ENCODE peak calls at places on chromosomes 13 and 19, in seven cellular contexts. One of them, this sample, is unnamed.

GRCh38 chr19:12293771-12294307 is 844 bp downstream of the ZNF44 start:
- DNase-seq in NT2/D1: peak; percentile 39
- DNase-seq in SK-N-SH: peak; percentile 69
- DNase-seq in K562: peak; percentile 37
- DNase-seq in HCT116: peak; percentile 52
- DNase-seq in HepG2: peak; percentile 93
- DNase-seq in GM12878: peak; percentile 51
- DNase-seq in this sample: peak; percentile 27

GRCh38 chr13:62537593-62537992 is 1121.9 kb upstream of the PCDH20 start:
- DNase-seq in NT2/D1: no peak
- DNase-seq in SK-N-SH: no peak
- DNase-seq in K562: no peak
- DNase-seq in HCT116: no peak
- DNase-seq in HepG2: no peak
- DNase-seq in GM12878: no peak
- DNase-seq in this sample: no peak

GRCh38 chr13:106683179-106683578 is 115.2 kb upstream of the ARGLU1 start:
- DNase-seq in NT2/D1: no peak
- DNase-seq in SK-N-SH: no peak
- DNase-seq in K562: no peak
- DNase-seq in HCT116: no peak
- DNase-seq in HepG2: peak; percentile 39
- DNase-seq in GM12878: no peak
- DNase-seq in this sample: no peak

GRCh38 chr13:91647361-91647970 is 249.0 kb downstream of the GPC5 start:
- DNase-seq in NT2/D1: peak; percentile 43
- DNase-seq in SK-N-SH: peak; percentile 20
- DNase-seq in K562: peak; percentile 81
- DNase-seq in HCT116: no peak
- DNase-seq in HepG2: peak; percentile 26
- DNase-seq in GM12878: no peak
- DNase-seq in this sample: peak; percentile 41

GRCh38 chr19:17803264-17803896 is 8.4 kb downstream of the B3GNT3 start:
- DNase-seq in NT2/D1: no peak
- DNase-seq in SK-N-SH: no peak
- DNase-seq in K562: no peak
- DNase-seq in HCT116: no peak
- DNase-seq in HepG2: no peak
- DNase-seq in GM12878: no peak
- DNase-seq in this sample: no peak

GRCh38 chr19:6587998-6588507 is 2.9 kb downstream of the CD70 start:
- DNase-seq in NT2/D1: no peak
- DNase-seq in SK-N-SH: no peak
- DNase-seq in K562: no peak
- DNase-seq in HCT116: no peak
- DNase-seq in HepG2: no peak
- DNase-seq in GM12878: no peak
- DNase-seq in this sample: peak; percentile 45

GRCh38 chr13:37340911-37341670 is 235.6 kb upstream of the CSNK1A1L start:
- DNase-seq in NT2/D1: no peak
- DNase-seq in SK-N-SH: no peak
- DNase-seq in K562: no peak
- DNase-seq in HCT116: no peak
- DNase-seq in HepG2: no peak
- DNase-seq in GM12878: no peak
- DNase-seq in this sample: no peak

GRCh38 chr13:46516624-46517318 is 36.2 kb upstream of the LRCH1 start:
- DNase-seq in NT2/D1: no peak
- DNase-seq in SK-N-SH: no peak
- DNase-seq in K562: no peak
- DNase-seq in HCT116: no peak
- DNase-seq in HepG2: no peak
- DNase-seq in GM12878: no peak
- DNase-seq in this sample: no peak

GRCh38 chr13:43785166-43785680 is 1.5 kb downstream of the ENOX1 start:
- DNase-seq in NT2/D1: no peak
- DNase-seq in SK-N-SH: no peak
- DNase-seq in K562: no peak
- DNase-seq in HCT116: no peak
- DNase-seq in HepG2: no peak
- DNase-seq in GM12878: no peak
- DNase-seq in this sample: no peak

GRCh38 chr13:113125506-113126264 is 3.1 kb downstream of the F10 start:
- DNase-seq in NT2/D1: no peak
- DNase-seq in SK-N-SH: no peak
- DNase-seq in K562: no peak
- DNase-seq in HCT116: no peak
- DNase-seq in HepG2: no peak
- DNase-seq in GM12878: no peak
- DNase-seq in this sample: no peak

GRCh38 chr19:48565090-48565489 is 13.1 kb downstream of the SULT2B1 start:
- DNase-seq in NT2/D1: no peak
- DNase-seq in SK-N-SH: no peak
- DNase-seq in K562: no peak
- DNase-seq in HCT116: no peak
- DNase-seq in HepG2: peak; percentile 88
- DNase-seq in GM12878: no peak
- DNase-seq in this sample: no peak

GRCh38 chr19:710767-711166 is 2.0 kb downstream of the PALM start:
- DNase-seq in NT2/D1: no peak
- DNase-seq in SK-N-SH: no peak
- DNase-seq in K562: no peak
- DNase-seq in HCT116: no peak
- DNase-seq in HepG2: no peak
- DNase-seq in GM12878: no peak
- DNase-seq in this sample: no peak

GRCh38 chr19:35890113-35890650 is 10.2 kb downstream of the NFKBID start:
- DNase-seq in NT2/D1: no peak
- DNase-seq in SK-N-SH: no peak
- DNase-seq in K562: no peak
- DNase-seq in HCT116: no peak
- DNase-seq in HepG2: no peak
- DNase-seq in GM12878: no peak
- DNase-seq in this sample: no peak

GRCh38 chr19:35357867-35358573 is at the start of gene FFAR3:
- DNase-seq in NT2/D1: no peak
- DNase-seq in SK-N-SH: no peak
- DNase-seq in K562: no peak
- DNase-seq in HCT116: no peak
- DNase-seq in HepG2: no peak
- DNase-seq in GM12878: no peak
- DNase-seq in this sample: no peak

GRCh38 chr13:110615005-110615321 is 382 bp upstream of the NAXD start:
- DNase-seq in NT2/D1: no peak
- DNase-seq in SK-N-SH: no peak
- DNase-seq in K562: no peak
- DNase-seq in HCT116: no peak
- DNase-seq in HepG2: no peak
- DNase-seq in GM12878: no peak
- DNase-seq in this sample: no peak

GRCh38 chr13:111049791-111050538 is 65.1 kb upstream of the ARHGEF7 start:
- DNase-seq in NT2/D1: no peak
- DNase-seq in SK-N-SH: peak; percentile 32
- DNase-seq in K562: peak; percentile 35
- DNase-seq in HCT116: no peak
- DNase-seq in HepG2: no peak
- DNase-seq in GM12878: no peak
- DNase-seq in this sample: no peak

GRCh38 chr13:26021956-26022355 is 29.9 kb downstream of the SHISA2 start:
- DNase-seq in NT2/D1: no peak
- DNase-seq in SK-N-SH: no peak
- DNase-seq in K562: no peak
- DNase-seq in HCT116: no peak
- DNase-seq in HepG2: no peak
- DNase-seq in GM12878: no peak
- DNase-seq in this sample: no peak

GRCh38 chr13:111396457-111396856 is 76.0 kb downstream of the TEX29 start:
- DNase-seq in NT2/D1: no peak
- DNase-seq in SK-N-SH: no peak
- DNase-seq in K562: no peak
- DNase-seq in HCT116: no peak
- DNase-seq in HepG2: no peak
- DNase-seq in GM12878: no peak
- DNase-seq in this sample: no peak

GRCh38 chr13:92716749-92717148 is 509.9 kb upstream of the GPC6 start:
- DNase-seq in NT2/D1: no peak
- DNase-seq in SK-N-SH: no peak
- DNase-seq in K562: no peak
- DNase-seq in HCT116: no peak
- DNase-seq in HepG2: peak; percentile 5
- DNase-seq in GM12878: no peak
- DNase-seq in this sample: no peak

GRCh38 chr13:74907788-74908187 is 574.2 kb downstream of the TBC1D4 start:
- DNase-seq in NT2/D1: no peak
- DNase-seq in SK-N-SH: no peak
- DNase-seq in K562: no peak
- DNase-seq in HCT116: no peak
- DNase-seq in HepG2: no peak
- DNase-seq in GM12878: no peak
- DNase-seq in this sample: no peak

GRCh38 chr19:7211191-7211988 is 82.8 kb downstream of the INSR start:
- DNase-seq in NT2/D1: no peak
- DNase-seq in SK-N-SH: no peak
- DNase-seq in K562: no peak
- DNase-seq in HCT116: no peak
- DNase-seq in HepG2: no peak
- DNase-seq in GM12878: no peak
- DNase-seq in this sample: no peak

GRCh38 chr13:28438598-28439334 is 56.2 kb downstream of the FLT1 start:
- DNase-seq in NT2/D1: peak; percentile 84
- DNase-seq in SK-N-SH: no peak
- DNase-seq in K562: no peak
- DNase-seq in HCT116: no peak
- DNase-seq in HepG2: no peak
- DNase-seq in GM12878: no peak
- DNase-seq in this sample: no peak

GRCh38 chr19:51006406-51006805 is 5.0 kb upstream of the KLK8 start:
- DNase-seq in NT2/D1: no peak
- DNase-seq in SK-N-SH: peak; percentile 9
- DNase-seq in K562: no peak
- DNase-seq in HCT116: no peak
- DNase-seq in HepG2: no peak
- DNase-seq in GM12878: no peak
- DNase-seq in this sample: no peak

GRCh38 chr19:42092350-42092749 is 16.4 kb downstream of the ZNF574 start:
- DNase-seq in NT2/D1: no peak
- DNase-seq in SK-N-SH: peak; percentile 63
- DNase-seq in K562: no peak
- DNase-seq in HCT116: no peak
- DNase-seq in HepG2: no peak
- DNase-seq in GM12878: no peak
- DNase-seq in this sample: peak; percentile 78

GRCh38 chr19:42322305-42322704 is 3.1 kb upstream of the MEGF8 start:
- DNase-seq in NT2/D1: no peak
- DNase-seq in SK-N-SH: no peak
- DNase-seq in K562: no peak
- DNase-seq in HCT116: no peak
- DNase-seq in HepG2: no peak
- DNase-seq in GM12878: no peak
- DNase-seq in this sample: no peak

GRCh38 chr19:16473875-16474397 is 2.2 kb upstream of the EPS15L1 start:
- DNase-seq in NT2/D1: no peak
- DNase-seq in SK-N-SH: no peak
- DNase-seq in K562: no peak
- DNase-seq in HCT116: no peak
- DNase-seq in HepG2: no peak
- DNase-seq in GM12878: no peak
- DNase-seq in this sample: no peak
- TF ChIP-seq YY1 in NT2/D1: no peak
- TF ChIP-seq YY1 in SK-N-SH: no peak
- TF ChIP-seq YY1 in K562: no peak
- TF ChIP-seq YY1 in HCT116: no peak
- TF ChIP-seq YY1 in HepG2: no peak
- TF ChIP-seq YY1 in GM12878: no peak
- TF ChIP-seq YY1 in this sample: no peak

GRCh38 chr19:19259741-19260140 is 13.4 kb downstream of the TM6SF2 start:
- DNase-seq in NT2/D1: peak; percentile 52
- DNase-seq in SK-N-SH: peak; percentile 80
- DNase-seq in K562: peak; percentile 72
- DNase-seq in HCT116: peak; percentile 46
- DNase-seq in HepG2: peak; percentile 38
- DNase-seq in GM12878: no peak
- DNase-seq in this sample: peak; percentile 64
- TF ChIP-seq YY1 in NT2/D1: no peak
- TF ChIP-seq YY1 in SK-N-SH: no peak
- TF ChIP-seq YY1 in K562: no peak
- TF ChIP-seq YY1 in HCT116: no peak
- TF ChIP-seq YY1 in HepG2: no peak
- TF ChIP-seq YY1 in GM12878: no peak
- TF ChIP-seq YY1 in this sample: no peak

GRCh38 chr13:101545521-101545920 is 93.0 kb downstream of the ITGBL1 start:
- DNase-seq in NT2/D1: no peak
- DNase-seq in SK-N-SH: no peak
- DNase-seq in K562: no peak
- DNase-seq in HCT116: no peak
- DNase-seq in HepG2: no peak
- DNase-seq in GM12878: no peak
- DNase-seq in this sample: no peak

GRCh38 chr13:101544979-101545378 is 92.5 kb downstream of the ITGBL1 start:
- DNase-seq in NT2/D1: no peak
- DNase-seq in SK-N-SH: no peak
- DNase-seq in K562: no peak
- DNase-seq in HCT116: no peak
- DNase-seq in HepG2: no peak
- DNase-seq in GM12878: no peak
- DNase-seq in this sample: no peak
- TF ChIP-seq YY1 in NT2/D1: no peak
- TF ChIP-seq YY1 in SK-N-SH: no peak
- TF ChIP-seq YY1 in K562: no peak
- TF ChIP-seq YY1 in HCT116: no peak
- TF ChIP-seq YY1 in HepG2: no peak
- TF ChIP-seq YY1 in GM12878: no peak
- TF ChIP-seq YY1 in this sample: no peak

GRCh38 chr13:93862259-93862658 is 617.2 kb downstream of the DCT start:
- DNase-seq in NT2/D1: no peak
- DNase-seq in SK-N-SH: no peak
- DNase-seq in K562: no peak
- DNase-seq in HCT116: no peak
- DNase-seq in HepG2: no peak
- DNase-seq in GM12878: no peak
- DNase-seq in this sample: no peak
- TF ChIP-seq YY1 in NT2/D1: no peak
- TF ChIP-seq YY1 in SK-N-SH: no peak
- TF ChIP-seq YY1 in K562: no peak
- TF ChIP-seq YY1 in HCT116: no peak
- TF ChIP-seq YY1 in HepG2: no peak
- TF ChIP-seq YY1 in GM12878: no peak
- TF ChIP-seq YY1 in this sample: no peak